ENCODE peak calls at places on chromosomes 6 and 20, in six cellular contexts. T is fibroblast of lung, Z is esophagus squamous epithelium, W is endothelial cell, Q is right lobe of liver, S is AG10803. I is an unnamed sample.

GRCh38 chr20:568097-568864 is 24.7 kb upstream of the CSNK2A1 start:
- DNase-seq in T (no peak), Z (no peak), W (no peak), Q (no peak), S (no peak), I (no peak)

GRCh38 chr6:143325379-143326140 is 124.9 kb downstream of the ADAT2 start:
- DNase-seq in T (no peak), Z (no peak), W (no peak), Q (no peak), S (peak; percentile 32), I (peak; percentile 72)

GRCh38 chr6:75204222-75204958 is 1.5 kb downstream of the COL12A1 start:
- DNase-seq in T (peak; percentile 97), Z (no peak), W (peak; percentile 75), Q (peak; percentile 66), S (peak; percentile 90), I (peak; percentile 96)

GRCh38 chr20:54980321-54980960 is 505.0 kb downstream of the DOK5 start:
- DNase-seq in T (no peak), Z (no peak), W (no peak), Q (no peak), S (no peak), I (no peak)

GRCh38 chr20:57122481-57123138 is 143.8 kb downstream of the BMP7 start:
- DNase-seq in T (no peak), Z (no peak), W (no peak), Q (no peak), S (no peak), I (no peak)

GRCh38 chr6:93713974-93714373 is 294.6 kb upstream of the EPHA7 start:
- DNase-seq in T (no peak), Z (no peak), W (no peak), Q (no peak), S (no peak), I (no peak)

GRCh38 chr6:36413489-36414153 is 26.2 kb upstream of the ETV7 start:
- DNase-seq in T (no peak), Z (no peak), W (no peak), Q (no peak), S (no peak), I (no peak)

GRCh38 chr6:87905101-87905517 is 142.5 kb upstream of the SPACA1 start:
- DNase-seq in T (no peak), Z (no peak), W (no peak), Q (no peak), S (no peak), I (no peak)

GRCh38 chr20:3669710-3670367 is 6.6 kb upstream of the GFRA4 start:
- DNase-seq in T (no peak), Z (no peak), W (no peak), Q (no peak), S (no peak), I (peak; percentile 39)

GRCh38 chr6:129766959-129767728 is 57.2 kb upstream of the ARHGAP18 start:
- DNase-seq in T (peak; percentile 64), Z (no peak), W (peak; percentile 46), Q (no peak), S (peak; percentile 51), I (peak; percentile 52)

GRCh38 chr6:52992980-52993379 is 2.1 kb downstream of the GSTA4 start:
- DNase-seq in T (peak; percentile 87), Z (no peak), W (no peak), Q (no peak), S (peak; percentile 56), I (peak; percentile 40)

GRCh38 chr6:167906899-167907298 is 80.2 kb downstream of the AFDN start:
- DNase-seq in T (peak; percentile 36), Z (no peak), W (no peak), Q (peak; percentile 86), S (no peak), I (no peak)

GRCh38 chr6:19538086-19538485 is 299.1 kb upstream of the ID4 start:
- DNase-seq in T (no peak), Z (no peak), W (no peak), Q (no peak), S (no peak), I (no peak)

GRCh38 chr6:36625161-36625919 is 31.2 kb downstream of the SRSF3 start:
- DNase-seq in T (peak; percentile 89), Z (no peak), W (no peak), Q (peak; percentile 14), S (peak; percentile 89), I (peak; percentile 83)

GRCh38 chr20:46332373-46333135 is 24.3 kb upstream of the CDH22 start:
- DNase-seq in T (no peak), Z (no peak), W (no peak), Q (no peak), S (no peak), I (no peak)

GRCh38 chr6:153511896-153512496 is 380.9 kb upstream of the RGS17 start:
- DNase-seq in T (peak; percentile 40), Z (no peak), W (peak; percentile 36), Q (no peak), S (peak; percentile 30), I (peak; percentile 0)

GRCh38 chr20:58237318-58238182 is 9.1 kb upstream of the ANKRD60 start:
- DNase-seq in T (peak; percentile 72), Z (no peak), W (no peak), Q (no peak), S (peak; percentile 80), I (peak; percentile 56)

GRCh38 chr6:84671188-84671587 is 93.2 kb downstream of the TBX18 start:
- DNase-seq in T (no peak), Z (no peak), W (no peak), Q (no peak), S (no peak), I (no peak)

GRCh38 chr6:50467931-50468330 is 245.4 kb upstream of the TFAP2D start:
- DNase-seq in T (no peak), Z (no peak), W (no peak), Q (no peak), S (no peak), I (no peak)

GRCh38 chr6:150368762-150369161 is at the start of gene IYD:
- DNase-seq in T (no peak), Z (no peak), W (no peak), Q (peak; percentile 88), S (no peak), I (no peak)

GRCh38 chr6:109894181-109894580 is 83.9 kb upstream of the GPR6 start:
- DNase-seq in T (no peak), Z (no peak), W (no peak), Q (no peak), S (no peak), I (no peak)

GRCh38 chr6:73704260-73704659 is 8.3 kb downstream of the CD109 start:
- DNase-seq in T (peak; percentile 96), Z (no peak), W (no peak), Q (no peak), S (peak; percentile 97), I (peak; percentile 97)

GRCh38 chr20:2254333-2254732 is 41.5 kb upstream of the TGM3 start:
- DNase-seq in T (no peak), Z (no peak), W (no peak), Q (no peak), S (no peak), I (no peak)

GRCh38 chr6:21752054-21752811 is 158.7 kb downstream of the SOX4 start:
- DNase-seq in T (no peak), Z (no peak), W (no peak), Q (no peak), S (peak; percentile 27), I (no peak)

GRCh38 chr6:25223421-25224052 is 55.6 kb upstream of the CARMIL1 start:
- DNase-seq in T (peak; percentile 78), Z (no peak), W (peak; percentile 66), Q (peak; percentile 59), S (peak; percentile 69), I (peak; percentile 88)

DNA sequence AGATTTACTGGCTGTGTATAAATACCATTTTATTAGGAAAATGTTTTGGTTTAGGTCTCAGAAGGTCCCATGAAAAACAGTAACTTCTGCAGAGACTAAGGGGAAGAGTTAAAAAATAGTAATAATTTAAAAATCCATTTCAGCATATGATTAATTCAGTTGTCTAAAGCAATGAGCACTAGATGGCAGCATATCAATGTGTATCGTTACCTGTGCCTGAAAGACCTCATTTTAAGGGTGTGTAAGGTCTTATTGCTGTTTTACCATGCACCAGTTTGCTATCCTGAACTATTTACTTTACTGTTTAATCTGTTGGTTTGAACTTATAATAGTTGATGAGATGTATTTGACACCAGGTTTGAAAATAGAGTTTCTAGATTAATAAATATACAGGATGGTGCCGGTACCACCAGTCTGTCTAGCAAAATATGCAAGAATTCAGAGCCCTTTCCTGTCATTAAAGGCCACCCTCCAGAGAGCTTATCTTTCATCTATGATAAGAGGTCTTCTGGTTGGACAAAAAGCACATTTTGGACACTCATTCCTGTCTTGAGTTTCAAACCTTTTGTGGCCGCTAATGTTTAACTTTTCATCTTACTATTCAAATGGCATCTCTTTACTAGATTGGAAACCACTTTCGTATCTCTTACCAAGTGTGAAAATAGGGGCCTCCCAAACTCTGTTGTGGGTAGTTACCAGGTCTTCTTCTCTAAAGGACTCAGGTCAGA is 8.9 kb upstream of the AHI1 start:
- DNase-seq in T (peak; percentile 85), Z (no peak), W (no peak), Q (no peak), S (peak; percentile 56), I (no peak)
- TF ChIP-seq CTCF in T (peak; percentile 59), Z (peak; percentile 40), W (peak; percentile 34), Q (peak; percentile 65), S (peak; percentile 59), I (peak; percentile 43)

GRCh38 chr6:82589509-82590206 is 226.0 kb downstream of the TPBG start:
- DNase-seq in T (peak; percentile 85), Z (no peak), W (peak; percentile 18), Q (no peak), S (peak; percentile 49), I (peak; percentile 91)
- TF ChIP-seq CTCF in T (no peak), Z (no peak), W (no peak), Q (no peak), S (peak; percentile 30), I (peak; percentile 11)

DNA sequence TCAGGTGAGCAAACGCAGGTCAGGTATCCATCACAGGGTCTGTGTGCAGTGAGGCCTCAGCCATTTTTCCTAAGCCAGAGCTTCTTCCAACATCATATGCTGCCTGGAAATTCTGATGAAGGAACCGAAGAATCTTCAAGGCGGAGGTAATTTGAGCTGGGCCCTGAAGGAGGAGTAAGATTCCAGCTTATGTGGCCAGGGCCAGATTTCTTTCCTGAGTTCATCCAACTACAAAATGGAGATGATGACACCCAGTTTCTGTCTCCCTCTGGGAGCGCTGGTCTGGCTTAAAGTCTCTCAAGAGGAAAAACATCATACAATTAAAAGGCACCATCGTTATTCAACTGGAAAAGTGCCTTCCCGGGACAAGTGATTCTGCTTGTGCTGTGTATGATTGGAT is 6.9 kb upstream of the MANBAL start:
- DNase-seq in T (peak; percentile 80), Z (no peak), W (peak; percentile 18), Q (no peak), S (peak; percentile 86), I (peak; percentile 89)
- TF ChIP-seq CTCF in T (peak; percentile 73), Z (peak; percentile 28), W (no peak), Q (no peak), S (peak; percentile 90), I (peak; percentile 76)

GRCh38 chr6:169640983-169641382 is 60.8 kb downstream of the WDR27 start:
- DNase-seq in T (no peak), Z (no peak), W (no peak), Q (no peak), S (no peak), I (no peak)

GRCh38 chr6:169638915-169639314 is 62.9 kb downstream of the WDR27 start:
- DNase-seq in T (no peak), Z (no peak), W (no peak), Q (no peak), S (no peak), I (no peak)

GRCh38 chr6:169639653-169640278 is 62.1 kb downstream of the WDR27 start:
- DNase-seq in T (no peak), Z (no peak), W (no peak), Q (no peak), S (peak; percentile 3), I (no peak)

GRCh38 chr6:169641461-169642085 is 60.3 kb downstream of the WDR27 start:
- DNase-seq in T (no peak), Z (no peak), W (no peak), Q (no peak), S (no peak), I (no peak)

GRCh38 chr6:169640347-169640972 is 61.4 kb downstream of the WDR27 start:
- DNase-seq in T (peak; percentile 52), Z (no peak), W (no peak), Q (no peak), S (peak; percentile 67), I (peak; percentile 32)
- TF ChIP-seq CTCF in T (peak; percentile 38), Z (no peak), W (no peak), Q (no peak), S (peak; percentile 71), I (peak; percentile 28)